ENCODE peak calls at places on chromosomes 11 and 22, in six cellular contexts. One of them, this sample, is unnamed. For H3K4me1, the result is how much of the 10 kb centered on the place peaks cover.

GRCh38 chr22:21068681-21069276 is 23.0 kb downstream of the LRRC74B start:
- DNase-seq in fibroblast of lung: no peak
- DNase-seq in IMR-90: no peak
- DNase-seq in MM.1S: no peak
- DNase-seq in endothelial cell of umbilical vein: no peak
- DNase-seq in GM23248: no peak
- DNase-seq in this sample: no peak

GRCh38 chr11:110034816-110035215 is 58.4 kb upstream of the ZC3H12C start:
- DNase-seq in fibroblast of lung: no peak
- DNase-seq in IMR-90: no peak
- DNase-seq in MM.1S: no peak
- DNase-seq in endothelial cell of umbilical vein: no peak
- DNase-seq in GM23248: no peak
- DNase-seq in this sample: no peak

GRCh38 chr11:64675417-64676252 is 47.4 kb downstream of the NRXN2 start:
- DNase-seq in fibroblast of lung: peak
- DNase-seq in IMR-90: peak
- DNase-seq in MM.1S: no peak
- DNase-seq in endothelial cell of umbilical vein: no peak
- DNase-seq in GM23248: peak
- DNase-seq in this sample: no peak

GRCh38 chr11:9765320-9766101 is 101.6 kb downstream of the SWAP70 start:
- DNase-seq in fibroblast of lung: peak
- DNase-seq in IMR-90: peak
- DNase-seq in MM.1S: no peak
- DNase-seq in endothelial cell of umbilical vein: peak
- DNase-seq in GM23248: peak
- DNase-seq in this sample: no peak

GRCh38 chr11:61924016-61924360 is 6.6 kb upstream of the RAB3IL1 start:
- DNase-seq in fibroblast of lung: no peak
- DNase-seq in IMR-90: no peak
- DNase-seq in MM.1S: no peak
- DNase-seq in endothelial cell of umbilical vein: no peak
- DNase-seq in GM23248: no peak
- DNase-seq in this sample: no peak

GRCh38 chr11:26229270-26229669 is 102.7 kb upstream of the ANO3 start:
- DNase-seq in fibroblast of lung: peak
- DNase-seq in IMR-90: peak
- DNase-seq in MM.1S: no peak
- DNase-seq in endothelial cell of umbilical vein: peak
- DNase-seq in GM23248: peak
- DNase-seq in this sample: no peak

GRCh38 chr11:3896644-3897043 is 41.2 kb downstream of the STIM1 start:
- DNase-seq in fibroblast of lung: no peak
- DNase-seq in IMR-90: no peak
- DNase-seq in MM.1S: no peak
- DNase-seq in endothelial cell of umbilical vein: no peak
- DNase-seq in GM23248: no peak
- DNase-seq in this sample: no peak

GRCh38 chr11:59076876-59077571 is 9.1 kb upstream of the GLYATL1B start:
- DNase-seq in fibroblast of lung: no peak
- DNase-seq in IMR-90: no peak
- DNase-seq in MM.1S: no peak
- DNase-seq in endothelial cell of umbilical vein: no peak
- DNase-seq in GM23248: no peak
- DNase-seq in this sample: no peak

GRCh38 chr22:28441720-28442263 is 237.8 kb downstream of the TTC28 start:
- DNase-seq in fibroblast of lung: peak
- DNase-seq in IMR-90: no peak
- DNase-seq in MM.1S: no peak
- DNase-seq in endothelial cell of umbilical vein: peak
- DNase-seq in GM23248: peak
- DNase-seq in this sample: no peak

GRCh38 chr22:18024276-18024939 is at the start of gene MICAL3:
- DNase-seq in fibroblast of lung: peak
- DNase-seq in IMR-90: peak
- DNase-seq in MM.1S: peak
- DNase-seq in endothelial cell of umbilical vein: peak
- DNase-seq in GM23248: peak
- DNase-seq in this sample: peak

GRCh38 chr11:69480547-69481392 is 693 bp upstream of the LINC01488 start:
- DNase-seq in fibroblast of lung: peak
- DNase-seq in IMR-90: peak
- DNase-seq in MM.1S: no peak
- DNase-seq in endothelial cell of umbilical vein: no peak
- DNase-seq in GM23248: peak
- DNase-seq in this sample: no peak

GRCh38 chr22:31998784-31999435 is 44.2 kb upstream of the SLC5A1 start:
- DNase-seq in fibroblast of lung: no peak
- DNase-seq in IMR-90: no peak
- DNase-seq in MM.1S: no peak
- DNase-seq in endothelial cell of umbilical vein: no peak
- DNase-seq in GM23248: no peak
- DNase-seq in this sample: no peak

GRCh38 chr11:128790200-128790599 is 76.9 kb downstream of the KCNJ1 start:
- DNase-seq in fibroblast of lung: peak
- DNase-seq in IMR-90: peak
- DNase-seq in MM.1S: no peak
- DNase-seq in endothelial cell of umbilical vein: peak
- DNase-seq in GM23248: peak
- DNase-seq in this sample: no peak

GRCh38 chr11:17917556-17917955 is 95.3 kb downstream of the SERGEF start:
- DNase-seq in fibroblast of lung: peak
- DNase-seq in IMR-90: no peak
- DNase-seq in MM.1S: no peak
- DNase-seq in endothelial cell of umbilical vein: no peak
- DNase-seq in GM23248: no peak
- DNase-seq in this sample: no peak

GRCh38 chr11:72230764-72231365 is 6.3 kb downstream of the INPPL1 start:
- DNase-seq in fibroblast of lung: no peak
- DNase-seq in IMR-90: no peak
- DNase-seq in MM.1S: no peak
- DNase-seq in endothelial cell of umbilical vein: no peak
- DNase-seq in GM23248: no peak
- DNase-seq in this sample: no peak

GRCh38 chr11:16982809-16983208 is 31.4 kb downstream of the PLEKHA7 start:
- DNase-seq in fibroblast of lung: no peak
- DNase-seq in IMR-90: no peak
- DNase-seq in MM.1S: no peak
- DNase-seq in endothelial cell of umbilical vein: no peak
- DNase-seq in GM23248: peak
- DNase-seq in this sample: no peak

GRCh38 chr22:31445642-31446041 is 44.0 kb downstream of the EIF4ENIF1 start:
- DNase-seq in fibroblast of lung: no peak
- DNase-seq in IMR-90: no peak
- DNase-seq in MM.1S: no peak
- DNase-seq in endothelial cell of umbilical vein: no peak
- DNase-seq in GM23248: no peak
- DNase-seq in this sample: no peak

GRCh38 chr11:28144808-28145207 is 36.6 kb downstream of the METTL15 start:
- DNase-seq in fibroblast of lung: peak
- DNase-seq in IMR-90: peak
- DNase-seq in MM.1S: no peak
- DNase-seq in endothelial cell of umbilical vein: no peak
- DNase-seq in GM23248: no peak
- DNase-seq in this sample: no peak

GRCh38 chr22:27859336-27859735 is 57.8 kb upstream of the MN1 start:
- DNase-seq in fibroblast of lung: no peak
- DNase-seq in IMR-90: peak
- DNase-seq in MM.1S: no peak
- DNase-seq in endothelial cell of umbilical vein: no peak
- DNase-seq in GM23248: no peak
- DNase-seq in this sample: no peak

GRCh38 chr11:128407962-128408361 is 179.4 kb downstream of the ETS1 start:
- DNase-seq in fibroblast of lung: peak
- DNase-seq in IMR-90: peak
- DNase-seq in MM.1S: peak
- DNase-seq in endothelial cell of umbilical vein: no peak
- DNase-seq in GM23248: peak
- DNase-seq in this sample: peak

DNA sequence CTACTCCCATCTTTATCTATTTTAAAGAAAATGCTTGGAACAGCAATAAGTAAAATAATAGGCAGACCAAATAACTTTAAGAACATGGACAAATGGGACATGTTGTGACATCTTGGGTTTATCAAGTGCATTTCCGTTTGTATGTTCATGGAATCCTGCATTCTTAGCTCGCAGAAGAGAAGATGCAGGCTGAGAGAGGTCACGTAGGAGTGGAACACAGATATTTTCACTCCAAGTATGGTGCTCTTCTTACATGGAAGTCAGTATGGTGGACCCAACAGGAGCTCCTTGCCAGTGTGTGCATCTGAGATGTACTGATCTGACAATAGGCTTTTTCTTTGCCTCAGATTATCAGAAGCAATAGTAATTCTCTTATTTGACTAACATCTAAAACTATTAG is 1.7 kb downstream of the E2F8 start:
- DNase-seq in fibroblast of lung: no peak
- DNase-seq in IMR-90: no peak
- DNase-seq in MM.1S: no peak
- DNase-seq in endothelial cell of umbilical vein: peak
- DNase-seq in GM23248: no peak
- DNase-seq in this sample: no peak
- H2AFZ ChIP-seq in fibroblast of lung: no peak
- H2AFZ ChIP-seq in IMR-90: no peak
- H2AFZ ChIP-seq in MM.1S: no peak
- H2AFZ ChIP-seq in endothelial cell of umbilical vein: peak
- H2AFZ ChIP-seq in GM23248: no peak
- H2AFZ ChIP-seq in this sample: no peak

GRCh38 chr11:116192509-116193206 is 580.1 kb downstream of the BUD13 start:
- DNase-seq in fibroblast of lung: peak
- DNase-seq in IMR-90: no peak
- DNase-seq in MM.1S: no peak
- DNase-seq in endothelial cell of umbilical vein: no peak
- DNase-seq in GM23248: no peak
- DNase-seq in this sample: no peak
- H3K4me1 ChIP-seq in fibroblast of lung: under half
- H3K4me1 ChIP-seq in IMR-90: under half
- H3K4me1 ChIP-seq in MM.1S: under half
- H3K4me1 ChIP-seq in endothelial cell of umbilical vein: under half
- H3K4me1 ChIP-seq in GM23248: under half
- H3K4me1 ChIP-seq in this sample: under half

GRCh38 chr22:49935561-49935960 is 17.1 kb downstream of the CRELD2 start:
- DNase-seq in fibroblast of lung: no peak
- DNase-seq in IMR-90: no peak
- DNase-seq in MM.1S: no peak
- DNase-seq in endothelial cell of umbilical vein: no peak
- DNase-seq in GM23248: no peak
- DNase-seq in this sample: no peak

GRCh38 chr22:49936973-49937757 is 18.7 kb downstream of the CRELD2 start:
- DNase-seq in fibroblast of lung: peak
- DNase-seq in IMR-90: no peak
- DNase-seq in MM.1S: no peak
- DNase-seq in endothelial cell of umbilical vein: peak
- DNase-seq in GM23248: no peak
- DNase-seq in this sample: no peak

GRCh38 chr22:49934891-49935557 is 16.6 kb downstream of the CRELD2 start:
- DNase-seq in fibroblast of lung: peak
- DNase-seq in IMR-90: peak
- DNase-seq in MM.1S: peak
- DNase-seq in endothelial cell of umbilical vein: peak
- DNase-seq in GM23248: peak
- DNase-seq in this sample: no peak

GRCh38 chr22:49937758-49938564 is 19.5 kb downstream of the CRELD2 start:
- DNase-seq in fibroblast of lung: no peak
- DNase-seq in IMR-90: no peak
- DNase-seq in MM.1S: peak
- DNase-seq in endothelial cell of umbilical vein: peak
- DNase-seq in GM23248: no peak
- DNase-seq in this sample: no peak

DNA sequence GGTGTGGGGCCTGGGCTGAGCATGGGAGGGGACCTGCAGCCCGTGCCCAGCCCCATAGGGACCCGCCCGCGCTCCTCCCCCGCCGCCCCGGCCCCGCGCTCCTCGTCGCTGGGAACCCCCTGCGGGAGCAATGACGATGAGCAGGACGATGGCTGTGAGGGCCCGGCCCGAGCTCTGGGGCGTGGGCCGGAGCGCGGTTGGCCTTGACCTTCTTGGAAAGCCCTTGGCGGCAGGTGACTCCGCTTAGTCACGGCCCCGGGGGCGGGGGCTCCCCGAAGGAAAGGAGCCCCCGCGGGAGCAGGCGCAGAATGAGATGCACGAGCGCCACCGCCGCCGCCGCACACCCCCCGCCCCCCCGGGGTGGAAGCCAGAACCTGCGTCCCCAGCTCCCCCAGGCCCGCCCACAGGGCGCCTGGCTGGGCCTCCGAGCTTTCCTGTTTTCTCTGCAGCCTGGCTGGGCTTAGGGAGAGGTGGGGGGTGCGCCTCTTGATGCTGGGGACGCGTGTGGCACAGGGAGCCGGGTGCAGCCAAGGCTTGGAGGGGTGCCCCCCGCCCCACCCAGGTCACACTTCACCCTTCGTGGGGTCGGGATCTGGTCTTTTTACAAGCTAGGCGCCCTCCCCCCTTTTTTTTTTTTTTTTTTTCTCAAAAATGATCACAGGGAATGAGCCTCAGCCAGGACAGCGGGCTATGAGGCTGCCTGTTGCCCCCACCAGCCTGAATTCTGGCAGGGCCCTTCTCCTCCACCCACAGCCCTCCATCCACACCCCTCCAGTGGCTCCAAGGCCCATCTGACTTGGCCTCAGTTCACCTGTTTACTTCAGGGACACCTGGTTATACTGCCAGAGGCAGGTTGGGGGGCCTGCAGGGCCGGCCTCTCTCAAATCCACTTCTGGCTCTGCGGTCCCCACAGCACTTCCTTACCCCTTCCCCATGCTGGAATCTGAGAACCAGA is 17.9 kb downstream of the CRELD2 start:
- DNase-seq in fibroblast of lung: peak
- DNase-seq in IMR-90: peak
- DNase-seq in MM.1S: peak
- DNase-seq in endothelial cell of umbilical vein: peak
- DNase-seq in GM23248: peak
- DNase-seq in this sample: peak
- H2AFZ ChIP-seq in fibroblast of lung: no peak
- H2AFZ ChIP-seq in IMR-90: peak
- H2AFZ ChIP-seq in MM.1S: peak
- H2AFZ ChIP-seq in endothelial cell of umbilical vein: no peak
- H2AFZ ChIP-seq in GM23248: no peak
- H2AFZ ChIP-seq in this sample: peak

GRCh38 chr22:19867617-19868016 is 12.9 kb upstream of the GNB1L start:
- DNase-seq in fibroblast of lung: no peak
- DNase-seq in IMR-90: no peak
- DNase-seq in MM.1S: no peak
- DNase-seq in endothelial cell of umbilical vein: no peak
- DNase-seq in GM23248: no peak
- DNase-seq in this sample: no peak

GRCh38 chr22:19864538-19865106 is 9.9 kb upstream of the GNB1L start:
- DNase-seq in fibroblast of lung: no peak
- DNase-seq in IMR-90: peak
- DNase-seq in MM.1S: no peak
- DNase-seq in endothelial cell of umbilical vein: no peak
- DNase-seq in GM23248: no peak
- DNase-seq in this sample: no peak

GRCh38 chr22:19866665-19867009 is 12.0 kb upstream of the GNB1L start:
- DNase-seq in fibroblast of lung: no peak
- DNase-seq in IMR-90: no peak
- DNase-seq in MM.1S: no peak
- DNase-seq in endothelial cell of umbilical vein: no peak
- DNase-seq in GM23248: no peak
- DNase-seq in this sample: no peak

GRCh38 chr22:19863571-19863970 is 8.9 kb upstream of the GNB1L start:
- DNase-seq in fibroblast of lung: no peak
- DNase-seq in IMR-90: no peak
- DNase-seq in MM.1S: no peak
- DNase-seq in endothelial cell of umbilical vein: no peak
- DNase-seq in GM23248: no peak
- DNase-seq in this sample: no peak

GRCh38 chr22:19865141-19865829 is 10.6 kb upstream of the GNB1L start:
- DNase-seq in fibroblast of lung: peak
- DNase-seq in IMR-90: no peak
- DNase-seq in MM.1S: no peak
- DNase-seq in endothelial cell of umbilical vein: no peak
- DNase-seq in GM23248: no peak
- DNase-seq in this sample: no peak
- H3K4me1 ChIP-seq in fibroblast of lung: under half
- H3K4me1 ChIP-seq in IMR-90: under half
- H3K4me1 ChIP-seq in MM.1S: under half
- H3K4me1 ChIP-seq in endothelial cell of umbilical vein: under half
- H3K4me1 ChIP-seq in GM23248: under half
- H3K4me1 ChIP-seq in this sample: under half